ENCODE peak calls at places on chromosomes 6 and 20, in five cellular contexts. One of them, this sample, is unnamed.

GRCh38 chr20:19828233-19828632 is 70.2 kb downstream of the RIN2 start:
- DNase-seq in thyroid gland: no peak
- DNase-seq in adrenal gland: no peak
- DNase-seq in H7: no peak
- DNase-seq in heart right ventricle: no peak
- DNase-seq in this sample: no peak

GRCh38 chr20:15834857-15835256 is 738.4 kb downstream of the KIF16B start:
- DNase-seq in H7: no peak
- DNase-seq in adrenal gland: no peak
- DNase-seq in heart right ventricle: no peak
- DNase-seq in thyroid gland: peak; percentile 54
- DNase-seq in this sample: no peak

GRCh38 chr6:157647261-157647915 is 175.7 kb upstream of the SNX9 start:
- DNase-seq in thyroid gland: no peak
- DNase-seq in adrenal gland: no peak
- DNase-seq in H7: no peak
- DNase-seq in heart right ventricle: no peak
- DNase-seq in this sample: no peak

GRCh38 chr6:139588734-139589418 is 214.4 kb upstream of the CITED2 start:
- DNase-seq in H7: no peak
- DNase-seq in adrenal gland: no peak
- DNase-seq in thyroid gland: no peak
- DNase-seq in heart right ventricle: no peak
- DNase-seq in this sample: no peak

GRCh38 chr6:81614292-81614691 is 138.2 kb downstream of the TENT5A start:
- DNase-seq in adrenal gland: no peak
- DNase-seq in heart right ventricle: peak; percentile 9
- DNase-seq in thyroid gland: no peak
- DNase-seq in H7: no peak
- DNase-seq in this sample: no peak

GRCh38 chr6:29949934-29950333 is 7.6 kb downstream of the HLA-A start:
- DNase-seq in H7: no peak
- DNase-seq in heart right ventricle: no peak
- DNase-seq in adrenal gland: no peak
- DNase-seq in thyroid gland: no peak
- DNase-seq in this sample: no peak

GRCh38 chr20:36825374-36826104 is 50.4 kb upstream of the TLDC2 start:
- DNase-seq in H7: peak; percentile 20
- DNase-seq in heart right ventricle: no peak
- DNase-seq in adrenal gland: no peak
- DNase-seq in thyroid gland: peak; percentile 32
- DNase-seq in this sample: no peak

GRCh38 chr6:132648356-132648755 is 10.6 kb downstream of the TAAR1 start:
- DNase-seq in adrenal gland: no peak
- DNase-seq in thyroid gland: no peak
- DNase-seq in heart right ventricle: no peak
- DNase-seq in H7: no peak
- DNase-seq in this sample: peak; percentile 43

GRCh38 chr6:155317186-155317585 is 2.9 kb upstream of the TFB1M start:
- DNase-seq in heart right ventricle: no peak
- DNase-seq in thyroid gland: no peak
- DNase-seq in adrenal gland: no peak
- DNase-seq in H7: no peak
- DNase-seq in this sample: no peak

GRCh38 chr6:155314773-155315515 is 660 bp upstream of the TFB1M start:
- DNase-seq in heart right ventricle: peak; percentile 34
- DNase-seq in adrenal gland: peak; percentile 88
- DNase-seq in thyroid gland: peak; percentile 57
- DNase-seq in H7: no peak
- DNase-seq in this sample: peak; percentile 76

GRCh38 chr6:155316419-155316818 is 2.1 kb upstream of the TFB1M start:
- DNase-seq in thyroid gland: no peak
- DNase-seq in H7: no peak
- DNase-seq in heart right ventricle: no peak
- DNase-seq in adrenal gland: no peak
- DNase-seq in this sample: no peak

GRCh38 chr6:155314092-155314772 is at the start of gene TFB1M:
- DNase-seq in adrenal gland: peak; percentile 99
- DNase-seq in H7: peak; percentile 90
- DNase-seq in heart right ventricle: peak; percentile 98
- DNase-seq in thyroid gland: peak; percentile 99
- DNase-seq in this sample: peak; percentile 98

DNA sequence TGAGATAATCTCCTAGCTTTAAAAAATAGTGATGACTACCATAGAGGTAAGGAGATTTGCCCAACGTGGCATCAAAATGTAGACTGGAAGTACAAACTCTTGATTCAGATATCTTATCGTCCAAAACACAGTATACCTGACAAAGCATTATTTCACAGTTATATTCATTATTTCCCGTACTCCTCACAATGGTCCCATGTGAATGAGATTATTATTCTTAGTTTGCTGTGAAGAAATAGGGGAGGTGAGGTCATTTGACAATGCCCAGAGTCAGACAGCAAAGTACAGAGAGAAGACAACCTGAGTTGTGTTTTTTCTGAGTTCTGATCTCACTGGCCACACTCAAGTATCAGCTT is 1.2 kb upstream of the TFB1M start:
- DNase-seq in thyroid gland: no peak
- DNase-seq in heart right ventricle: no peak
- DNase-seq in adrenal gland: no peak
- DNase-seq in H7: no peak
- DNase-seq in this sample: no peak
- H3K4me3 ChIP-seq in thyroid gland: peak overlapping the region; percentile 74
- H3K4me3 ChIP-seq in heart right ventricle: no peak overlapping the region
- H3K4me3 ChIP-seq in adrenal gland: no peak overlapping the region
- H3K4me3 ChIP-seq in H7: no peak overlapping the region
- H3K4me3 ChIP-seq in this sample: peak overlapping the region; percentile 98

GRCh38 chr6:99592900-99593299 is 13.7 kb upstream of the PRDM13 start:
- DNase-seq in H7: no peak
- DNase-seq in adrenal gland: no peak
- DNase-seq in heart right ventricle: no peak
- DNase-seq in thyroid gland: no peak
- DNase-seq in this sample: no peak
- H3K27me3 ChIP-seq in H7: peaks cover 99% of the 10 kb centered on the region
- H3K27me3 ChIP-seq in adrenal gland: peaks cover 84% of the 10 kb centered on the region
- H3K27me3 ChIP-seq in heart right ventricle: peaks cover 100% of the 10 kb centered on the region
- H3K27me3 ChIP-seq in thyroid gland: peaks cover 37% of the 10 kb centered on the region
- H3K27me3 ChIP-seq in this sample: peaks cover 56% of the 10 kb centered on the region

GRCh38 chr20:35363190-35363589 is 48.6 kb downstream of the UQCC1 start:
- DNase-seq in thyroid gland: no peak
- DNase-seq in adrenal gland: no peak
- DNase-seq in H7: no peak
- DNase-seq in heart right ventricle: no peak
- DNase-seq in this sample: no peak

GRCh38 chr20:35369804-35370203 is 42.0 kb downstream of the UQCC1 start:
- DNase-seq in H7: no peak
- DNase-seq in heart right ventricle: no peak
- DNase-seq in thyroid gland: no peak
- DNase-seq in adrenal gland: no peak
- DNase-seq in this sample: peak; percentile 28

GRCh38 chr20:35370751-35371150 is 41.0 kb downstream of the UQCC1 start:
- DNase-seq in adrenal gland: no peak
- DNase-seq in H7: no peak
- DNase-seq in thyroid gland: no peak
- DNase-seq in heart right ventricle: no peak
- DNase-seq in this sample: no peak

GRCh38 chr20:35368616-35369423 is 43.0 kb downstream of the UQCC1 start:
- DNase-seq in thyroid gland: no peak
- DNase-seq in adrenal gland: peak; percentile 34
- DNase-seq in H7: no peak
- DNase-seq in heart right ventricle: peak; percentile 41
- DNase-seq in this sample: peak; percentile 39
- H3K36me3 ChIP-seq in thyroid gland: peaks cover 17% of the 10 kb centered on the region
- H3K36me3 ChIP-seq in adrenal gland: no peaks in the 10 kb centered on the region
- H3K36me3 ChIP-seq in H7: peaks cover 6% of the 10 kb centered on the region
- H3K36me3 ChIP-seq in heart right ventricle: no peaks in the 10 kb centered on the region
- H3K36me3 ChIP-seq in this sample: peaks cover 69% of the 10 kb centered on the region

DNA sequence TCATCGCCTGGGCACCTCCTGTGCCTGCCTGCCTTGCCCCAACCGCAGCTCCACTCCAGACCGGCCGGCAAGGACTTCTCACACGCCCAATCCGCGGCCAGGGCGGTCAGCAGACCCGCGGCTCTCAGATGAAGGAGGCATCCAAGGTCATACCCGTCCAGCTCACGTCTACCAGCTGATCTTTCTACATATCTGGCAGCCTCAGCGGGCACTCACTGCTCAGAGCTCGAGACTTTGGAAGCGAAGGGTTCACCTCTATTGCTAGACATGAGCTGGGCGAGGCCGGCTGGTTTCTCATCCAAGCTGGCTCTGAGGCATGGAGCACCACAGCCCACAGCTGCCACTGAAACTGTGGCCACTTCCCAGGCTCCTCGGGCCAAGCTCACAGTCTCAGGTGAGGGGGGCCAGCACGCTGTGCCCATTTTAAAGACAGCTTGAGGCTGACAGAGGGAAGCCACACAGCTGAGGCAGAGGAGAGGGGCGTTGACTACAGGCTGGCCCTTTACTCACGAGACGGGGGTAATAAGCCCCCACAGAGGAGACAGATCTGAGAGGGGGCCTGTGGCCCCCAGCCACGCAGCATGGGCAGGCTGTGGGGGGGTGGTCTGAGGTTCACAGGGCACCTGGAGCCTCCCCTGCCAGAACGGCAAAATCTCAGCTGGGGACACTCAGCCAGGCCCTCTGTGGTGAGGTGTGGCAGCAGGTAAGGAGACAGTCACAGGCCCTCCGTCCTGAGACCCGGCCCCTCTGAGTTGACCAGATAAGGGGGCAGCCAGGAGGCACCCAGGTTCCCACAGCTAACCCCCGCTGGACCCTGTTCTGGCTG is 2.0 kb downstream of the LAMA5 start:
- DNase-seq in adrenal gland: peak; percentile 96
- DNase-seq in heart right ventricle: peak; percentile 69
- DNase-seq in H7: no peak
- DNase-seq in thyroid gland: peak; percentile 79
- DNase-seq in this sample: no peak
- H3K4me3 ChIP-seq in adrenal gland: no peak overlapping the region
- H3K4me3 ChIP-seq in heart right ventricle: peak overlapping the region; percentile 91
- H3K4me3 ChIP-seq in H7: peak overlapping the region; percentile 11
- H3K4me3 ChIP-seq in thyroid gland: peak overlapping the region; percentile 92
- H3K4me3 ChIP-seq in this sample: peak overlapping the region; percentile 91

GRCh38 chr20:58932170-58932569 is 48.9 kb upstream of the NELFCD start:
- DNase-seq in adrenal gland: no peak
- DNase-seq in thyroid gland: no peak
- DNase-seq in H7: no peak
- DNase-seq in heart right ventricle: no peak
- DNase-seq in this sample: no peak
- H3K27me3 ChIP-seq in adrenal gland: no peaks in the 10 kb centered on the region
- H3K27me3 ChIP-seq in thyroid gland: no peaks in the 10 kb centered on the region
- H3K27me3 ChIP-seq in H7: no peaks in the 10 kb centered on the region
- H3K27me3 ChIP-seq in heart right ventricle: no peaks in the 10 kb centered on the region
- H3K27me3 ChIP-seq in this sample: peaks cover 16% of the 10 kb centered on the region

DNA sequence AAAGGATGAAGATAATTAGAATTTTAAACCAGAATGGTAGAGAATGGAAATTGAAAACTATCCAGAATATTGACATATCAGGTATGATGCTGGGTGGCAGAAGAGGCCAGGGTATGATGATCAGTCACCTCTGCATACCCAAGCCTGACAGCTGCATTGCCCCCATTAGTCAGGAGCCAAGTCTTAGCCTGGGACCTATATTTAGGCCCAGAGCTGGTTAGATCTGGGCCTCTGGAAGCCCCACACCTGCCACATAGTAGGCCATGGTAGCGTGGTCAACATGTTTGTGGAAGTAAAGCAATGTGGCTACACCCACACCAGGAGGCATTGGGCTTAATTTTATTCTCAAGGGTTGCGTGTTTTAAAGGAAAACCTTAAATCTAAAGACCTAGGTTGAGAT is 32.1 kb upstream of the CALHM6 start:
- DNase-seq in H7: no peak
- DNase-seq in thyroid gland: no peak
- DNase-seq in adrenal gland: no peak
- DNase-seq in heart right ventricle: no peak
- DNase-seq in this sample: no peak
- H3K36me3 ChIP-seq in H7: peaks cover 1% of the 10 kb centered on the region
- H3K36me3 ChIP-seq in thyroid gland: no peaks in the 10 kb centered on the region
- H3K36me3 ChIP-seq in adrenal gland: no peaks in the 10 kb centered on the region
- H3K36me3 ChIP-seq in heart right ventricle: no peaks in the 10 kb centered on the region
- H3K36me3 ChIP-seq in this sample: no peaks in the 10 kb centered on the region